ENCODE peak calls at places on chromosome X, in five cellular contexts. X is breast epithelium, Y is IMR-90, Z is H9, C is right atrium auricular region. K is an unnamed sample.

GRCh38 chrX:52346462-52347165 is 22.2 kb upstream of the XAGE2 start:
- DNase-seq in Z (no peak), X (no peak), C (no peak), Y (peak), K (no peak)

GRCh38 chrX:138775501-138775900 is 64.0 kb upstream of the FGF13 start:
- DNase-seq in Z (no peak), Y (peak), X (no peak), C (no peak), K (no peak)

GRCh38 chrX:51568586-51568985 is 50.1 kb downstream of the CENPVL3 start:
- DNase-seq in C (no peak), Y (peak), X (no peak), Z (no peak), K (no peak)

GRCh38 chrX:64792598-64793337 is 183.5 kb downstream of the ZC4H2 start:
- DNase-seq in Y (no peak), C (no peak), Z (peak), X (no peak), K (no peak)

GRCh38 chrX:119537487-119537886 is 27.7 kb downstream of the STEEP1 start:
- DNase-seq in Z (no peak), C (no peak), X (no peak), Y (no peak), K (no peak)

GRCh38 chrX:106912864-106913263 is 7.3 kb upstream of the CLDN2 start:
- DNase-seq in C (no peak), Z (no peak), Y (peak), X (no peak), K (no peak)

GRCh38 chrX:71823391-71824057 is 60.4 kb downstream of the CXorf49B start:
- DNase-seq in C (no peak), X (no peak), Z (no peak), Y (no peak), K (no peak)

GRCh38 chrX:142680038-142680437 is 345.7 kb upstream of the SPANXN4 start:
- DNase-seq in Y (no peak), X (no peak), C (no peak), Z (no peak), K (no peak)

GRCh38 chrX:133776072-133776471 is 209.3 kb downstream of the GPC3 start:
- DNase-seq in Y (no peak), Z (peak), C (no peak), X (no peak), K (no peak)

GRCh38 chrX:115531818-115532403 is 29.1 kb upstream of the PLS3 start:
- DNase-seq in Z (no peak), C (no peak), X (no peak), Y (peak), K (no peak)

GRCh38 chrX:54534271-54534670 is 4.3 kb downstream of the GNL3L start:
- DNase-seq in X (no peak), Z (no peak), Y (no peak), C (no peak), K (no peak)

GRCh38 chrX:34901761-34902160 is 40.8 kb upstream of the FAM47B start:
- DNase-seq in Z (no peak), Y (no peak), C (no peak), X (no peak), K (no peak)

GRCh38 chrX:12921886-12922599 is 15.6 kb downstream of the TLR8 start:
- DNase-seq in Y (no peak), C (no peak), Z (no peak), X (no peak), K (no peak)

GRCh38 chrX:16643160-16643559 is 6.8 kb upstream of the S100G start:
- DNase-seq in Z (no peak), C (no peak), X (no peak), Y (peak), K (no peak)

GRCh38 chrX:71910526-71911022 is at the start of gene NHSL2:
- DNase-seq in X (no peak), Z (peak), C (no peak), Y (peak), K (no peak)

GRCh38 chrX:17656035-17656418 is 81.3 kb upstream of the SCML1 start:
- DNase-seq in X (no peak), Z (no peak), C (no peak), Y (no peak), K (no peak)

GRCh38 chrX:40007136-40007535 is 90.6 kb downstream of the BCOR start:
- DNase-seq in Z (peak), C (no peak), X (no peak), Y (no peak), K (no peak)
- H3K27ac ChIP-seq in Z (no peak), C (no peak), X (no peak), Y (no peak), K (no peak)

GRCh38 chrX:110004210-110004609 is 1.3 kb downstream of the TMEM164 start:
- DNase-seq in C (no peak), Y (no peak), X (no peak), Z (no peak), K (no peak)
- H3K27ac ChIP-seq in C (peak), Y (no peak), X (no peak), Z (no peak), K (no peak)

DNA sequence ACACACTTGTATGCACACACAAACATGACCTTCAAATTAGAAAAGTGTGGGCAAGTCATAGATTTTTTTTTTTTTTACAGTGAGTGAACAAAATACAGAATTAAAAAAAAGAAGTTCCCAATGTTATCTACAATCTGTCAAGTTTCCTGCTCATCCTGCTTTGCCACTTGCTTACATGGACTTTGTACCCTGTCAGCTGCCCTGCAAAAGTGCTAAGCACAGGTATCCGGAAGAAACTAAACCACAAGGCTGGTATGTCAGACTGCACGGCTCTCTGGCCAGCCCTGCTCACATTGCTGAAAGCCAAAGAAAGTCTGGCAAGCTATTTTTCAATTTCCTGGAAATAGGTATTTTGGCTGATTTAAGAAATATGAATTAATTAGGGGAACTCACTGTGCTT is 38.9 kb upstream of the BCLAF3 start:
- DNase-seq in C (no peak), Z (no peak), X (peak), Y (no peak), K (no peak)
- H3K27ac ChIP-seq in C (no peak), Z (no peak), X (no peak), Y (no peak), K (no peak)

DNA sequence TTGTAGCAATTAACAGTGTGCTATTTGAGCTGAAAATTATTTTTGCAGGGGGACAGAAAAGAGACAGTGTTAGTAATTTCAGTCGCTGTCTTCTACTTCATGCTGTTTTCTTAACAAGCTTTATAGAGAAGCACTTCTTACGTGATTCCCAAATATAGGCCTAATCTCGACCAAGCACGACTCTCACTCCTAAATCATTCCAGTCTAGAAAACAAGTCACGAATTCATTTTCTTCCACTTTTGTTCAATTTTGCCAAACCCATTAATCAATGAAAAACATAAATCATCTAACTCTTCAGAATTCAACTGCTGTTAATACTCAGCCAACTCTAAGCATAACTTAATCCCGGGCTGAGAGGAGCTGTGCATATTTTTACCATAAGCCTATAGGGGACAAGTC is 21.0 kb upstream of the FHL1 start:
- DNase-seq in Y (no peak), C (no peak), X (no peak), Z (no peak), K (no peak)
- H3K27ac ChIP-seq in Y (no peak), C (peak), X (no peak), Z (no peak), K (no peak)

DNA sequence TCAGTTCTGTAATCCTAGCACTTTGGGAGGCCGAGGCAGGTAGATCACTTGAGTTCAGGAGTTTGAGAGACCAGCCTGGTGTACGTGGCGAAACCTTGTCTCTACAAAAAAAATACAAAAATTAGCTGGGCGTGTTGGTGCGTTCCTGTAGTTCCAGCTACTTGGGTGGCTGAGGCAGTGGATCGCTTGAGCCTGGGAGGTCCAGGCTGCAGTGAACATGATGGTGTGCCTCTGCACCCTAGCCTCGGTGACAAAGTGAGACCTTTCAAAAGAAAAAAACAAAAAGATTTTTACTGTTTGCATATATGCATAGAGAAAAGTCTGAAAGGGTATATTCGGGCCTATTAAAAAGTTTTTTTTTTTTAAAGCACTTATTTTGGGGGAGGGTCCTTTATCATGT is 76.1 kb downstream of the KDM6A start:
- DNase-seq in Y (no peak), X (no peak), Z (no peak), C (no peak), K (no peak)
- H3K27ac ChIP-seq in Y (no peak), X (no peak), Z (no peak), C (no peak), K (no peak)

GRCh38 chrX:110415440-110416167 is 57.0 kb downstream of the RTL9 start:
- DNase-seq in Y (peak), Z (no peak), C (no peak), X (no peak), K (no peak)
- H3K27ac ChIP-seq in Y (peak), Z (no peak), C (no peak), X (no peak), K (no peak)

GRCh38 chrX:11209798-11210197 is 83.4 kb upstream of the AMELX start:
- DNase-seq in Z (no peak), Y (no peak), C (no peak), X (no peak), K (no peak)

GRCh38 chrX:11214346-11215190 is 78.6 kb upstream of the AMELX start:
- DNase-seq in C (no peak), X (no peak), Z (no peak), Y (no peak), K (no peak)

GRCh38 chrX:11212741-11213140 is 80.5 kb upstream of the AMELX start:
- DNase-seq in X (no peak), C (no peak), Z (peak), Y (no peak), K (no peak)

GRCh38 chrX:11205796-11206195 is 87.4 kb upstream of the AMELX start:
- DNase-seq in Z (no peak), X (no peak), Y (no peak), C (no peak), K (no peak)

GRCh38 chrX:11210397-11210796 is 82.8 kb upstream of the AMELX start:
- DNase-seq in X (no peak), Y (no peak), Z (no peak), C (no peak), K (no peak)
- H3K27ac ChIP-seq in X (no peak), Y (no peak), Z (no peak), C (no peak), K (no peak)

DNA sequence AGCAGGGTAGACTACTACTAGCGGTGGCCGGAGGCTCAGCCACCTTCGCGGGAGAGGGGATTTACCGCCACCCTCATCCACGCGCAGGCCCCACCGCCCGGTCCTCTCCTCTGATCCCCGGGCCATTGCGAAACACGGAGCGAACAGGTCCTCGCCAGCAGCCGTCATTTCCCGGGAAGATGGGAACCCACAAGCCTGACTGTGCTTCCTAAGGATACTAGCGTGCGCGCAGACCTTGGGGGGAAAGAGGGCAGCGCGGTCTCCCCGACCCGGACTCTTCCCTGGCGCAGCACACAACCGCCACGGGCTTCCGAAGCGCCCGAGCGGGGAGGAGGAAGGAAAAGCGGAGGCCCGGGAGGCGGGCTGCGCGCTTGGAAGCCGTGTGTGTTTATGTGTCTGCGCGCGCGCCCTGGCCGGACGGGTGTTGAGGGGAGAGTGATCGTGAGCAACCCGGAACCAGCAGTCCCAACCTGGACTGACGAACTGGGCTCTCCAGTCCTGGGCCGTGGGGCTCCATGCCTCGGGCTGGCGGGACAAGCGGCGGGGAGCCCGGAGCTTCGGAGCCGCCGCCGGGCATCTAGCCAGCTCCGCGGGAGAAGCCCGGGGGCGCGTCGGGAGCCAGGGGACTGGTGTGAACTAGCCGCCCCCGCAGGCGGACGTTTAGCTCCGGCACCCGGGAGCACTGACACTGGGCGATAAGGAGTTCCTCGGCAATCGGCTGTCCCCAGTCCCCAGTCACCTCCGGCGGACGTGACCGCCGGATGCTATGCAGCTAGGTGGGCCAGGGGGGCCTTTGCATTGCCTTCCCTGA is 74.6 kb upstream of the BCOR start:
- DNase-seq in C (no peak), Z (peak), X (no peak), Y (peak), K (no peak)
- H3K27ac ChIP-seq in C (peak), Z (no peak), X (peak), Y (peak), K (peak)